ENCODE peak calls at places on chromosome 3, in four cellular contexts. S is iPS DF 19.7; D is activated naive CD4-positive, alpha-beta T cell treated with anti-CD3 and anti-CD28 coated beads, Interleukin-2, amount 50 U/mL, for 72 hours; N is HFFc6. C is an unnamed sample.

GRCh38 chr3:61858054-61858453 is 296.7 kb downstream of the PTPRG start:
- DNase-seq in D (no peak), N (peak; percentile 33), S (no peak), C (peak; percentile 44)

GRCh38 chr3:122689587-122689986 is 8.9 kb downstream of the PARP14 start:
- DNase-seq in N (peak; percentile 35), D (no peak), S (no peak), C (no peak)

GRCh38 chr3:30538787-30539186 is 67.6 kb upstream of the TGFBR2 start:
- DNase-seq in S (no peak), D (no peak), N (peak; percentile 82), C (peak; percentile 77)

GRCh38 chr3:73637042-73637441 is 12.3 kb upstream of the PDZRN3 start:
- DNase-seq in D (no peak), S (no peak), N (peak; percentile 60), C (no peak)

GRCh38 chr3:176937546-176937945 is 259.7 kb downstream of the TBL1XR1 start:
- DNase-seq in N (no peak), D (no peak), S (no peak), C (no peak)

GRCh38 chr3:161305095-161305991 is 66.0 kb downstream of the SPTSSB start:
- DNase-seq in N (peak; percentile 10), D (no peak), S (no peak), C (peak; percentile 7)

GRCh38 chr3:51792206-51792605 is 13.2 kb upstream of the IQCF6 start:
- DNase-seq in N (no peak), D (no peak), S (no peak), C (no peak)

GRCh38 chr3:107220538-107220937 is 156.7 kb upstream of the CCDC54 start:
- DNase-seq in N (no peak), D (no peak), S (no peak), C (no peak)

GRCh38 chr3:151971814-151972579 is 98.6 kb downstream of the SUCNR1 start:
- DNase-seq in N (no peak), D (no peak), S (no peak), C (no peak)

GRCh38 chr3:118884748-118885206 is 149.9 kb downstream of the IGSF11 start:
- DNase-seq in D (no peak), N (peak; percentile 30), S (no peak), C (peak; percentile 45)

GRCh38 chr3:42226470-42227425 is 39.2 kb downstream of the CCK start:
- DNase-seq in N (no peak), D (no peak), S (no peak), C (no peak)

GRCh38 chr3:197501879-197502620 is 53.7 kb downstream of the BDH1 start:
- DNase-seq in N (peak; percentile 25), D (no peak), S (no peak), C (peak; percentile 16)

GRCh38 chr3:112308151-112308911 is 14.3 kb upstream of the SLC9C1 start:
- DNase-seq in D (no peak), N (no peak), S (no peak), C (peak; percentile 21)

GRCh38 chr3:10363935-10364334 is 43.0 kb upstream of the SEC13 start:
- DNase-seq in S (no peak), N (peak; percentile 26), D (no peak), C (no peak)

GRCh38 chr3:197750863-197751737 is 1.4 kb downstream of the FYTTD1 start:
- DNase-seq in D (peak; percentile 64), N (peak; percentile 37), S (no peak), C (peak; percentile 32)

GRCh38 chr3:147618636-147619035 is 209.5 kb downstream of the ZIC1 start:
- DNase-seq in S (no peak), N (no peak), D (no peak), C (no peak)

GRCh38 chr3:106457278-106458210 is 588.7 kb upstream of the CBLB start:
- DNase-seq in S (no peak), N (peak; percentile 61), D (no peak), C (peak; percentile 68)

GRCh38 chr3:30606301-30607031 is at the start of gene TGFBR2:
- DNase-seq in S (peak; percentile 52), D (peak; percentile 94), N (peak; percentile 98), C (peak; percentile 99)

GRCh38 chr3:59133350-59133749 is 83.5 kb upstream of the CFAP20DC start:
- DNase-seq in S (no peak), D (no peak), N (peak; percentile 15), C (no peak)

GRCh38 chr3:71591106-71591505 is 7.6 kb upstream of the FOXP1 start:
- DNase-seq in S (no peak), N (no peak), D (no peak), C (no peak)

GRCh38 chr3:106820726-106821362 is 556.4 kb upstream of the CCDC54 start:
- DNase-seq in D (no peak), N (no peak), S (no peak), C (no peak)

GRCh38 chr3:81581966-81582599 is 179.4 kb downstream of the GBE1 start:
- DNase-seq in N (peak; percentile 35), S (no peak), D (no peak), C (peak; percentile 2)

GRCh38 chr3:70980646-70981031 is 602.9 kb downstream of the FOXP1 start:
- DNase-seq in D (no peak), N (no peak), S (no peak), C (no peak)

GRCh38 chr3:134810850-134811249 is 15.8 kb downstream of the EPHB1 start:
- DNase-seq in S (no peak), N (no peak), D (no peak), C (no peak)

GRCh38 chr3:161859057-161859456 is 362.4 kb downstream of the OTOL1 start:
- DNase-seq in N (no peak), S (no peak), D (no peak), C (no peak)

GRCh38 chr3:14563946-14564539 is 23.9 kb upstream of the GRIP2 start:
- DNase-seq in N (no peak), S (no peak), D (no peak), C (no peak)

GRCh38 chr3:156120528-156121251 is at the start of gene KCNAB1:
- DNase-seq in D (no peak), N (no peak), S (no peak), C (no peak)

C was measured in kidney glomerular epithelial cell.